ENCODE peak calls at places on chromosomes 6 and 20, in five cellular contexts. One of them, this sample, is unnamed.

GRCh38 chr6:137389150-137389664 is 105.0 kb downstream of the OLIG3 start:
- DNase-seq in stomach: no peak
- DNase-seq in NCI-H1694 treated with DMSO at 0.1 percent for 48 hours: no peak
- DNase-seq in activated CD8-positive, alpha-beta memory T cell treated with anti-CD3 and anti-CD28 coated beads for 48 hours: peak
- DNase-seq in GM13976: peak
- DNase-seq in this sample: peak

GRCh38 chr20:63177785-63178444 is 38.0 kb downstream of the YTHDF1 start:
- DNase-seq in activated CD8-positive, alpha-beta memory T cell treated with anti-CD3 and anti-CD28 coated beads for 48 hours: no peak
- DNase-seq in GM13976: no peak
- DNase-seq in NCI-H1694 treated with DMSO at 0.1 percent for 48 hours: no peak
- DNase-seq in stomach: no peak
- DNase-seq in this sample: no peak

GRCh38 chr6:7157752-7158616 is 50.2 kb downstream of the RREB1 start:
- DNase-seq in GM13976: no peak
- DNase-seq in stomach: no peak
- DNase-seq in activated CD8-positive, alpha-beta memory T cell treated with anti-CD3 and anti-CD28 coated beads for 48 hours: no peak
- DNase-seq in NCI-H1694 treated with DMSO at 0.1 percent for 48 hours: no peak
- DNase-seq in this sample: no peak

GRCh38 chr6:108497883-108498282 is 62.8 kb upstream of the FOXO3 start:
- DNase-seq in NCI-H1694 treated with DMSO at 0.1 percent for 48 hours: peak
- DNase-seq in GM13976: peak
- DNase-seq in activated CD8-positive, alpha-beta memory T cell treated with anti-CD3 and anti-CD28 coated beads for 48 hours: no peak
- DNase-seq in stomach: no peak
- DNase-seq in this sample: no peak

GRCh38 chr6:659179-659578 is 2.3 kb upstream of the HUS1B start:
- DNase-seq in activated CD8-positive, alpha-beta memory T cell treated with anti-CD3 and anti-CD28 coated beads for 48 hours: no peak
- DNase-seq in stomach: no peak
- DNase-seq in NCI-H1694 treated with DMSO at 0.1 percent for 48 hours: no peak
- DNase-seq in GM13976: no peak
- DNase-seq in this sample: no peak

GRCh38 chr6:34424200-34425131 is 1.4 kb downstream of the RPS10 start:
- DNase-seq in GM13976: no peak
- DNase-seq in stomach: no peak
- DNase-seq in activated CD8-positive, alpha-beta memory T cell treated with anti-CD3 and anti-CD28 coated beads for 48 hours: no peak
- DNase-seq in NCI-H1694 treated with DMSO at 0.1 percent for 48 hours: no peak
- DNase-seq in this sample: no peak

GRCh38 chr6:4848382-4849068 is 72.3 kb downstream of the CDYL start:
- DNase-seq in stomach: peak
- DNase-seq in GM13976: no peak
- DNase-seq in activated CD8-positive, alpha-beta memory T cell treated with anti-CD3 and anti-CD28 coated beads for 48 hours: no peak
- DNase-seq in NCI-H1694 treated with DMSO at 0.1 percent for 48 hours: no peak
- DNase-seq in this sample: peak

GRCh38 chr20:29408034-29408695 is 1849.3 kb upstream of the DEFB115 start:
- DNase-seq in stomach: no peak
- DNase-seq in NCI-H1694 treated with DMSO at 0.1 percent for 48 hours: no peak
- DNase-seq in activated CD8-positive, alpha-beta memory T cell treated with anti-CD3 and anti-CD28 coated beads for 48 hours: no peak
- DNase-seq in GM13976: peak
- DNase-seq in this sample: no peak

GRCh38 chr20:51966296-51966971 is 164.1 kb upstream of the SALL4 start:
- DNase-seq in stomach: peak
- DNase-seq in activated CD8-positive, alpha-beta memory T cell treated with anti-CD3 and anti-CD28 coated beads for 48 hours: no peak
- DNase-seq in NCI-H1694 treated with DMSO at 0.1 percent for 48 hours: no peak
- DNase-seq in GM13976: peak
- DNase-seq in this sample: peak

GRCh38 chr6:170441316-170441715 is 111.8 kb downstream of the PSMB1 start:
- DNase-seq in stomach: no peak
- DNase-seq in NCI-H1694 treated with DMSO at 0.1 percent for 48 hours: no peak
- DNase-seq in GM13976: no peak
- DNase-seq in activated CD8-positive, alpha-beta memory T cell treated with anti-CD3 and anti-CD28 coated beads for 48 hours: no peak
- DNase-seq in this sample: no peak

GRCh38 chr20:4534315-4534714 is 187.4 kb upstream of the PRND start:
- DNase-seq in stomach: no peak
- DNase-seq in NCI-H1694 treated with DMSO at 0.1 percent for 48 hours: no peak
- DNase-seq in activated CD8-positive, alpha-beta memory T cell treated with anti-CD3 and anti-CD28 coated beads for 48 hours: no peak
- DNase-seq in GM13976: no peak
- DNase-seq in this sample: no peak

GRCh38 chr20:59751075-59751711 is 146.9 kb downstream of the PHACTR3 start:
- DNase-seq in stomach: peak
- DNase-seq in GM13976: peak
- DNase-seq in NCI-H1694 treated with DMSO at 0.1 percent for 48 hours: no peak
- DNase-seq in activated CD8-positive, alpha-beta memory T cell treated with anti-CD3 and anti-CD28 coated beads for 48 hours: peak
- DNase-seq in this sample: peak

GRCh38 chr20:36550797-36551299 is 9.5 kb downstream of the MYL9 start:
- DNase-seq in NCI-H1694 treated with DMSO at 0.1 percent for 48 hours: no peak
- DNase-seq in stomach: no peak
- DNase-seq in activated CD8-positive, alpha-beta memory T cell treated with anti-CD3 and anti-CD28 coated beads for 48 hours: no peak
- DNase-seq in GM13976: no peak
- DNase-seq in this sample: no peak

GRCh38 chr6:71512256-71512655 is 223.6 kb downstream of the OGFRL1 start:
- DNase-seq in NCI-H1694 treated with DMSO at 0.1 percent for 48 hours: no peak
- DNase-seq in GM13976: no peak
- DNase-seq in activated CD8-positive, alpha-beta memory T cell treated with anti-CD3 and anti-CD28 coated beads for 48 hours: no peak
- DNase-seq in stomach: no peak
- DNase-seq in this sample: no peak

GRCh38 chr20:38114353-38114791 is 50.7 kb downstream of the TGM2 start:
- DNase-seq in NCI-H1694 treated with DMSO at 0.1 percent for 48 hours: no peak
- DNase-seq in stomach: no peak
- DNase-seq in activated CD8-positive, alpha-beta memory T cell treated with anti-CD3 and anti-CD28 coated beads for 48 hours: no peak
- DNase-seq in GM13976: no peak
- DNase-seq in this sample: no peak

GRCh38 chr6:52493669-52494068 is 73.5 kb downstream of the EFHC1 start:
- DNase-seq in GM13976: peak
- DNase-seq in NCI-H1694 treated with DMSO at 0.1 percent for 48 hours: no peak
- DNase-seq in activated CD8-positive, alpha-beta memory T cell treated with anti-CD3 and anti-CD28 coated beads for 48 hours: no peak
- DNase-seq in stomach: no peak
- DNase-seq in this sample: no peak

GRCh38 chr6:6557871-6558270 is 30.6 kb upstream of the LY86 start:
- DNase-seq in NCI-H1694 treated with DMSO at 0.1 percent for 48 hours: no peak
- DNase-seq in activated CD8-positive, alpha-beta memory T cell treated with anti-CD3 and anti-CD28 coated beads for 48 hours: no peak
- DNase-seq in stomach: no peak
- DNase-seq in GM13976: no peak
- DNase-seq in this sample: no peak

GRCh38 chr6:89411019-89411268 is 1.1 kb downstream of the RRAGD start:
- DNase-seq in NCI-H1694 treated with DMSO at 0.1 percent for 48 hours: no peak
- DNase-seq in GM13976: no peak
- DNase-seq in activated CD8-positive, alpha-beta memory T cell treated with anti-CD3 and anti-CD28 coated beads for 48 hours: no peak
- DNase-seq in stomach: peak
- DNase-seq in this sample: no peak

GRCh38 chr6:127342296-127342945 is 988 bp downstream of the ECHDC1 start:
- DNase-seq in stomach: no peak
- DNase-seq in activated CD8-positive, alpha-beta memory T cell treated with anti-CD3 and anti-CD28 coated beads for 48 hours: no peak
- DNase-seq in GM13976: no peak
- DNase-seq in NCI-H1694 treated with DMSO at 0.1 percent for 48 hours: no peak
- DNase-seq in this sample: peak

GRCh38 chr6:98927534-98927933 is 20.2 kb downstream of the FBXL4 start:
- DNase-seq in activated CD8-positive, alpha-beta memory T cell treated with anti-CD3 and anti-CD28 coated beads for 48 hours: no peak
- DNase-seq in stomach: peak
- DNase-seq in GM13976: no peak
- DNase-seq in NCI-H1694 treated with DMSO at 0.1 percent for 48 hours: no peak
- DNase-seq in this sample: no peak

GRCh38 chr6:34664270-34664971 is 32.1 kb downstream of the ILRUN start:
- DNase-seq in GM13976: no peak
- DNase-seq in activated CD8-positive, alpha-beta memory T cell treated with anti-CD3 and anti-CD28 coated beads for 48 hours: no peak
- DNase-seq in NCI-H1694 treated with DMSO at 0.1 percent for 48 hours: no peak
- DNase-seq in stomach: no peak
- DNase-seq in this sample: no peak

GRCh38 chr20:3420211-3420707 is 12.8 kb upstream of the DNAAF9 start:
- DNase-seq in stomach: no peak
- DNase-seq in GM13976: peak
- DNase-seq in NCI-H1694 treated with DMSO at 0.1 percent for 48 hours: peak
- DNase-seq in activated CD8-positive, alpha-beta memory T cell treated with anti-CD3 and anti-CD28 coated beads for 48 hours: peak
- DNase-seq in this sample: peak